ENCODE peak calls at places on chromosomes 12 and 14, in five cellular contexts. J, B, F, A and U are unnamed samples.

GRCh38 chr14:68042591-68043210 is 223.1 kb downstream of the RAD51B start:
- DNase-seq in F (peak), B (no peak), J (peak), A (no peak), U (peak)

GRCh38 chr12:124759841-124760508 is 103.7 kb downstream of the SCARB1 start:
- DNase-seq in J (no peak), F (no peak), B (no peak), A (no peak), U (no peak)

GRCh38 chr12:43318002-43318401 is 234.0 kb downstream of the ADAMTS20 start:
- DNase-seq in F (peak), J (no peak), B (no peak), A (no peak), U (peak)

GRCh38 chr12:46387697-46388096 is 15.1 kb upstream of the SLC38A2 start:
- DNase-seq in J (no peak), F (no peak), A (no peak), B (no peak), U (no peak)

GRCh38 chr14:64244279-64244678 is 49.9 kb downstream of the ESR2 start:
- DNase-seq in J (no peak), F (no peak), B (no peak), A (no peak), U (peak)

GRCh38 chr12:10211101-10211974 is 1.3 kb upstream of the GABARAPL1 start:
- DNase-seq in A (no peak), J (no peak), F (peak), B (no peak), U (no peak)

GRCh38 chr14:21910260-21910659 is 236.6 kb upstream of the OR4E1 start:
- DNase-seq in A (no peak), B (no peak), F (no peak), J (no peak), U (no peak)

GRCh38 chr14:103402700-103403099 is 17.5 kb downstream of the MARK3 start:
- DNase-seq in J (no peak), F (peak), A (no peak), B (no peak), U (peak)

GRCh38 chr14:105204931-105205717 is 24.0 kb upstream of the NUDT14 start:
- DNase-seq in A (no peak), J (no peak), B (no peak), F (no peak), U (no peak)